ENCODE peak calls at places on chromosomes 6 and 20, in four cellular contexts. G is left ventricle myocardium inferior, A is tibial nerve, P is aorta. I is an unnamed sample.

GRCh38 chr6:151402228-151402627 is 10.9 kb upstream of the ZBTB2 start:
- DNase-seq in P (no peak), A (no peak), G (no peak), I (no peak)

GRCh38 chr6:99779631-99780555 is 173.3 kb downstream of the PRDM13 start:
- DNase-seq in G (no peak), A (no peak), P (peak; percentile 64), I (no peak)

GRCh38 chr20:61805365-61805764 is 260.3 kb downstream of the TAF4 start:
- DNase-seq in P (no peak), G (peak; percentile 6), A (no peak), I (no peak)

GRCh38 chr20:25566821-25567220 is 18.5 kb downstream of the NINL start:
- DNase-seq in G (no peak), A (no peak), P (no peak), I (no peak)

GRCh38 chr6:9266741-9267140 is 831.4 kb upstream of the SLC35B3 start:
- DNase-seq in G (no peak), A (no peak), P (no peak), I (no peak)

GRCh38 chr20:36865076-36865860 is 10.7 kb upstream of the TLDC2 start:
- DNase-seq in P (no peak), G (no peak), A (no peak), I (no peak)

GRCh38 chr6:20444786-20445271 is 43.1 kb downstream of the E2F3 start:
- DNase-seq in P (no peak), A (no peak), G (no peak), I (no peak)

GRCh38 chr6:147016440-147016839 is 187.8 kb upstream of the STXBP5 start:
- DNase-seq in A (no peak), G (no peak), P (no peak), I (no peak)

GRCh38 chr20:19568128-19568527 is 189.9 kb upstream of the RIN2 start:
- DNase-seq in G (no peak), A (no peak), P (no peak), I (no peak)

GRCh38 chr6:111972714-111973678 is 80.9 kb upstream of the CCN6 start:
- DNase-seq in G (peak; percentile 28), A (peak; percentile 38), P (peak; percentile 81), I (peak; percentile 21)

GRCh38 chr20:9458075-9458818 is 56.1 kb upstream of the LAMP5 start:
- DNase-seq in P (no peak), G (no peak), A (no peak), I (no peak)

GRCh38 chr6:79461205-79461604 is 76.0 kb downstream of the LCA5 start:
- DNase-seq in A (no peak), G (no peak), P (no peak), I (no peak)

GRCh38 chr6:39432311-39433025 is 110.0 kb upstream of the KCNK16 start:
- DNase-seq in A (no peak), G (no peak), P (no peak), I (no peak)

GRCh38 chr6:56772737-56773184 is 130.1 kb upstream of the DST start:
- DNase-seq in G (peak; percentile 47), A (no peak), P (no peak), I (no peak)

GRCh38 chr6:132570221-132570777 is at the start of gene TAAR6:
- DNase-seq in A (no peak), P (no peak), G (no peak), I (no peak)

GRCh38 chr20:12482661-12483060 is 526.1 kb upstream of the SPTLC3 start:
- DNase-seq in G (no peak), A (no peak), P (no peak), I (no peak)
- H3K27ac ChIP-seq in G (no peak overlapping the region), A (no peak overlapping the region), P (no peak overlapping the region), I (no peak overlapping the region)

DNA sequence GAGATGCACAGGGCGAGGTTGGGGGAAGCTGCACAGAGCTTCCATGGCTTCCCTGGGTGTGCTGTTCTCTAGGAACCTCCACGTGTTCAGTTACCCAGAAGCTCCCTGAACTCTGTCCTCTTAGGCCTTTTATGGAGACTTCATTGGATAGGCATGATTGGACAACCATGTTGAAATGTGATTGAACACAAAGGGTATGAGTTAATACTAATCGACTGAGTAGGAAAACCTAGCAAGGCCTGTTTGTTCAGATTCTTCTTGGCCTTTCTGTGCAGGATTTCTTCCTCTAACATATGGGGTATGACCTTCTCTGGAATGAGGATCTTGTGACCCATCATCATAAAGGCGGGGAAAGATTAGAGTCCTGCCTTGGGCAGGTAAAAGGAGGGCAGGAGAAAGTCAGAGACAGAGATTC is 70.7 kb upstream of the SMIM29 start:
- DNase-seq in G (no peak), P (no peak), A (no peak), I (no peak)
- H3K36me3 ChIP-seq in G (peaks cover 2% of the 10 kb centered on the region), P (peaks cover 3% of the 10 kb centered on the region), A (no peaks in the 10 kb centered on the region), I (no peaks in the 10 kb centered on the region)

GRCh38 chr6:24959333-24959732 is 23.6 kb upstream of the RIPOR2 start:
- DNase-seq in P (no peak), G (no peak), A (no peak), I (no peak)
- H3K4me1 ChIP-seq in P (no peaks in the 10 kb centered on the region), G (no peaks in the 10 kb centered on the region), A (no peaks in the 10 kb centered on the region), I (peaks cover 53% of the 10 kb centered on the region)

DNA sequence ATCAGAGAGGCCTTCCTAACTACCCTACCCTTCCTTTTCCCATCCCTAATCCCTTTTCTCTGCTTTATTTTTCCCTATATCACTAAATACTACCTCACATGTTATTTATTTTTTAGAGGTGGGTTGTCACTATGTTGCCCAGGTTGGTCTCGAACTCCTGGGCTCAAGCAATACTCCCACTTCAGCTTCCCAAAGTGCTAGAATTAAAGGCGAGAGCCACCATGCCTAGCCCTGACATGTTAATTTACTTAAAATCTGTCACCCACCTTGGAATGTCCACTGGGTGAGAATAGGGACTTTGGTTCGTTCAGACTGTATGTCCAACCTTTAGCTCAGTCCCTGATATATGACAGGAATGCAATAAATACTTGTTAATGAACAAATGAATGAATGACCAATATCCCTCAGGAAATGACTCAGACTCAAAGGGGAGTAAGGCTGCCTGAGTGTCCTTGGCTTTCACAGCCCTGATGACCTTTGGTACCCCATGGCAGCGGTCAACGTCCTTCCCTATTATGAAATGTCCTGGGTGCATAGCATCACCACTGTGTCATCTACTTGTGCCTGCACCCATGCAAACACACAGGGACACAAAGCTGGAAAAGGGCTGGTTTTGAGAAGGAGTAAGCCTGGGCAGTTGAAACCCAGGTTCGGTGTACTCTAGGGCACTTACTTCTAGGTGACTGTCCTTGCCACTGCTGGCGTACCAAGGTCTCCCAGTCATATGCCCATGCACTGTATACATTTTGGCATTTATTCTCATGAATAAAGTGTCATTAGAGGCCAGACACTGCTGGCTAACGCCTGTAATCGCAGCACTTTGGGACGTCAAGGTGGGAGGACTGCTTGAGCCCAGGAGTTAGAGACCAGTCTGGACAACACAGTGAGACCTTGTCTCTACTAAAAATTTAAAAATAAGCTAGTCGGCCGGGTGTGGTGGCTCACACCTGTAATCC is 26.5 kb downstream of the BCL2L1 start:
- DNase-seq in P (peak; percentile 83), A (no peak), G (no peak), I (no peak)
- H3K27ac ChIP-seq in P (no peak overlapping the region), A (no peak overlapping the region), G (peak overlapping the region; percentile 84), I (no peak overlapping the region)

DNA sequence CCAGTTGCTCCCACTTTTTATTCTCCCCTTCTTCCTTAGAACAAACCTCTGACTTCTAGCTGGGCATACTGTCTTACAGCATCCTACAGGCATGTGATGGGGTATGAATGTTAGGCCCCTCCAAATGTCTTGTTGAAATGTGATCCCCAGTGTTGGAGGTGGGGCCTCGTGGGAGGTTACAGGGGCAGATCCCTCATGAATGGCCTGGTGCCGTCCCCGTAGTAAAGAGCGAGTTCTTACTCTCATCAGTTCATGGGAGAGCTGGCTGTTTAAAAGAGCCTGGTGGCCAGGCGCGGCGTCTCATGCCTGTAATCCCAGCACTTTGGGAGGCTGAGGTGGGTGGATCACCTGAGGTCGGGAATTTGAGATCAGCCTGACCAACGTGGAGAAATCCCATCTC is 15.5 kb downstream of the OVOL2 start:
- DNase-seq in G (no peak), A (no peak), P (no peak), I (no peak)
- H3K36me3 ChIP-seq in G (no peaks in the 10 kb centered on the region), A (no peaks in the 10 kb centered on the region), P (no peaks in the 10 kb centered on the region), I (no peaks in the 10 kb centered on the region)

I was measured in effector memory CD4-positive, alpha-beta T cell.